ENCODE peak calls at places on chromosomes 4 and X, in four cellular contexts. T, N, K and A are unnamed samples.

GRCh38 chrX:31323658-31324057 is 251.8 kb upstream of the FTHL17 start:
- DNase-seq in T (no peak), N (no peak), K (no peak), A (no peak)

GRCh38 chr4:1232661-1233621 is 16.0 kb downstream of the CTBP1 start:
- DNase-seq in T (peak), N (no peak), K (no peak), A (no peak)

GRCh38 chrX:19627081-19627480 is 111.8 kb upstream of the MAP3K15 start:
- DNase-seq in T (no peak), N (no peak), K (no peak), A (no peak)

GRCh38 chrX:132415012-132415411 is 73.8 kb downstream of the MBNL3 start:
- DNase-seq in T (no peak), N (no peak), K (no peak), A (no peak)

GRCh38 chrX:11953615-11954014 is 184.7 kb upstream of the FRMPD4 start:
- DNase-seq in T (no peak), N (no peak), K (no peak), A (no peak)

GRCh38 chrX:49166914-49167739 is 4.6 kb downstream of the MAGIX start:
- DNase-seq in T (no peak), N (peak), K (peak), A (no peak)

GRCh38 chr4:84596826-84597225 is 13.9 kb downstream of the CDS1 start:
- DNase-seq in T (no peak), N (no peak), K (no peak), A (no peak)

GRCh38 chr4:36206012-36206411 is 38.3 kb downstream of the ARAP2 start:
- DNase-seq in T (no peak), N (no peak), K (no peak), A (no peak)

GRCh38 chrX:39453847-39454645 is 643.7 kb downstream of the BCOR start:
- DNase-seq in T (no peak), N (no peak), K (no peak), A (no peak)

GRCh38 chr4:170497729-170498128 is 408.0 kb upstream of the AADAT start:
- DNase-seq in T (no peak), N (no peak), K (no peak), A (no peak)

GRCh38 chr4:77174426-77174825 is 17.4 kb downstream of the CCNG2 start:
- DNase-seq in T (no peak), N (no peak), K (no peak), A (no peak)

GRCh38 chr4:114688063-114688462 is 89.5 kb downstream of the UGT8 start:
- DNase-seq in T (no peak), N (no peak), K (no peak), A (no peak)

GRCh38 chr4:83865417-83866150 is 329.7 kb downstream of the GPAT3 start:
- DNase-seq in T (no peak), N (no peak), K (no peak), A (no peak)